ENCODE peak calls at places on chromosomes 5 and 9, in five cellular contexts. D, Z, V, P and C are unnamed samples.
A peak's percentile ranks its signal among the peaks of the same experiment; 100 is the strongest.

GRCh38 chr5:122940890-122941289 is 95.5 kb downstream of the SNX24 start:
- DNase-seq in D (no peak), Z (no peak), V (no peak), P (no peak), C (no peak)

GRCh38 chr5:15034379-15034778 is 162.8 kb upstream of the ANKH start:
- DNase-seq in D (no peak), Z (no peak), V (no peak), P (no peak), C (no peak)

GRCh38 chr5:68141494-68141893 is 74.1 kb upstream of the PIK3R1 start:
- DNase-seq in D (no peak), Z (no peak), V (no peak), P (no peak), C (no peak)

GRCh38 chr5:52831776-52832511 is 44.2 kb downstream of the ITGA1 start:
- DNase-seq in D (no peak), Z (no peak), V (no peak), P (no peak), C (no peak)

GRCh38 chr5:109645591-109646236 is 44.0 kb upstream of the MAN2A1 start:
- DNase-seq in D (no peak), Z (no peak), V (no peak), P (no peak), C (no peak)

GRCh38 chr9:12748016-12748415 is 26.8 kb upstream of the LURAP1L start:
- DNase-seq in D (no peak), Z (no peak), V (no peak), P (no peak), C (no peak)

GRCh38 chr5:35803221-35803651 is 53.5 kb upstream of the IL7R start:
- DNase-seq in D (peak; percentile 69), Z (no peak), V (no peak), P (no peak), C (peak; percentile 66)

GRCh38 chr5:67206381-67207328 is 10.1 kb upstream of the CD180 start:
- DNase-seq in D (no peak), Z (no peak), V (peak; percentile 76), P (peak; percentile 72), C (peak; percentile 19)

GRCh38 chr9:119924736-119925135 is 555.5 kb upstream of the BRINP1 start:
- DNase-seq in D (no peak), Z (no peak), V (no peak), P (no peak), C (no peak)

GRCh38 chr9:73204910-73205309 is 53.2 kb downstream of the ANXA1 start:
- DNase-seq in D (no peak), Z (no peak), V (no peak), P (no peak), C (no peak)

GRCh38 chr9:89886281-89886700 is 281.5 kb downstream of the GADD45G start:
- DNase-seq in D (no peak), Z (peak; percentile 19), V (no peak), P (peak; percentile 7), C (no peak)

GRCh38 chr9:70601000-70601929 is 186.8 kb upstream of the KLF9 start:
- DNase-seq in D (peak; percentile 99), Z (no peak), V (no peak), P (peak; percentile 84), C (peak; percentile 99)

GRCh38 chr5:39519566-39520231 is 94.9 kb upstream of the DAB2 start:
- DNase-seq in D (no peak), Z (no peak), V (no peak), P (no peak), C (no peak)

GRCh38 chr5:98700730-98701129 is 72.7 kb upstream of the RGMB start:
- DNase-seq in D (no peak), Z (no peak), V (no peak), P (no peak), C (no peak)

GRCh38 chr5:9183306-9183705 is 362.6 kb downstream of the SEMA5A start:
- DNase-seq in D (no peak), Z (no peak), V (no peak), P (no peak), C (no peak)

GRCh38 chr9:120526493-120526892 is 53.5 kb downstream of the CDK5RAP2 start:
- DNase-seq in D (no peak), Z (no peak), V (no peak), P (no peak), C (no peak)

GRCh38 chr9:110655723-110656641 is 12.6 kb upstream of the MUSK start:
- DNase-seq in D (no peak), Z (no peak), V (no peak), P (no peak), C (peak; percentile 84)

GRCh38 chr5:154714271-154714986 is 40.7 kb upstream of the LARP1 start:
- DNase-seq in D (no peak), Z (no peak), V (no peak), P (peak; percentile 46), C (no peak)

GRCh38 chr9:25861416-25861815 is 183.2 kb upstream of the TUSC1 start:
- DNase-seq in D (no peak), Z (no peak), V (no peak), P (no peak), C (no peak)

GRCh38 chr5:64585654-64586053 is 79.8 kb downstream of the RGS7BP start:
- DNase-seq in D (no peak), Z (no peak), V (no peak), P (no peak), C (no peak)

GRCh38 chr5:151906246-151906645 is 18.4 kb downstream of the GLRA1 start:
- DNase-seq in D (no peak), Z (no peak), V (no peak), P (no peak), C (no peak)

GRCh38 chr5:33772276-33772990 is 119.4 kb downstream of the ADAMTS12 start:
- DNase-seq in D (no peak), Z (no peak), V (no peak), P (no peak), C (no peak)

GRCh38 chr5:138705567-138705966 is 47.7 kb upstream of the CTNNA1 start:
- DNase-seq in D (no peak), Z (no peak), V (no peak), P (no peak), C (no peak)

GRCh38 chr5:141617128-141617527 is 1.7 kb downstream of the DIAPH1 start:
- DNase-seq in D (no peak), Z (no peak), V (peak; percentile 64), P (no peak), C (no peak)

GRCh38 chr5:171336486-171337206 is 27.6 kb downstream of the TLX3 start:
- DNase-seq in D (peak; percentile 37), Z (no peak), V (no peak), P (peak; percentile 36), C (no peak)

GRCh38 chr9:136545966-136546696 is at the start of gene NOTCH1:
- DNase-seq in D (peak; percentile 87), Z (no peak), V (peak; percentile 96), P (peak; percentile 93), C (peak; percentile 98)

GRCh38 chr5:153896701-153897100 is 142.0 kb downstream of the FAM114A2 start:
- DNase-seq in D (no peak), Z (no peak), V (no peak), P (no peak), C (no peak)

GRCh38 chr9:22529426-22530199 is 83.0 kb downstream of the DMRTA1 start:
- DNase-seq in D (no peak), Z (no peak), V (no peak), P (no peak), C (no peak)

GRCh38 chr5:127518319-127518621 is 830 bp downstream of the PRRC1 start:
- DNase-seq in D (no peak), Z (no peak), V (no peak), P (no peak), C (no peak)

GRCh38 chr9:138077126-138077525 is 199.5 kb downstream of the CACNA1B start:
- DNase-seq in D (no peak), Z (no peak), V (no peak), P (peak; percentile 13), C (peak; percentile 46)

GRCh38 chr5:104628906-104629305 is 1066.3 kb upstream of the NUDT12 start:
- DNase-seq in D (no peak), Z (no peak), V (no peak), P (no peak), C (no peak)

GRCh38 chr5:39570418-39571027 is 145.7 kb upstream of the DAB2 start:
- DNase-seq in D (no peak), Z (no peak), V (peak; percentile 20), P (no peak), C (no peak)

GRCh38 chr5:174045470-174046025 is at the start of gene NSG2:
- DNase-seq in D (peak; percentile 88), Z (peak; percentile 87), V (peak; percentile 68), P (peak; percentile 81), C (no peak)
- TF ChIP-seq CTCF in D (no peak), Z (peak; percentile 81), V (peak; percentile 72), P (no peak), C (no peak)

DNA sequence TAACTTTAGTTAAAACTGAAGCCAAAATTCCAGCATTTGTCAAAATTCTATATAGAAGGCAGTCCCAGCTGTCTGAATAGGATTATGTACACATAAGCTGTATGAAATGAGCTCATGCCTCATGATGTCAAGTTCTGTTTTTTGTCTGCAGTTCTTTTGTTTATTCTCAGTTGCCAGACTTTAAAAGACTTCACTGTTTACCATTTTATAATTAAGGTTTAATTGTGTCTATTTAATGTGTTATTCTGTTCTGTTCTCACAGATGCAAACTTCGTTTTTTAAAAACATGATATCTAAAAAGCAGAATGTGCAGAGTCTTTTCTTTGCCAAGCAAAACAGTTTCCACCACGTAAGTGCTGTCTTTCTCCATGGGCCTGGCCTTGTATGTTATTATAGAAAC is 31.1 kb downstream of the ERAP1 start:
- DNase-seq in D (no peak), Z (no peak), V (no peak), P (no peak), C (no peak)
- H3K36me3 ChIP-seq in D (no peaks in the 10 kb centered on the region), Z (peaks cover 7% of the 10 kb centered on the region), V (peaks cover 79% of the 10 kb centered on the region), P (peaks cover 99% of the 10 kb centered on the region), C (peaks cover 16% of the 10 kb centered on the region)

DNA sequence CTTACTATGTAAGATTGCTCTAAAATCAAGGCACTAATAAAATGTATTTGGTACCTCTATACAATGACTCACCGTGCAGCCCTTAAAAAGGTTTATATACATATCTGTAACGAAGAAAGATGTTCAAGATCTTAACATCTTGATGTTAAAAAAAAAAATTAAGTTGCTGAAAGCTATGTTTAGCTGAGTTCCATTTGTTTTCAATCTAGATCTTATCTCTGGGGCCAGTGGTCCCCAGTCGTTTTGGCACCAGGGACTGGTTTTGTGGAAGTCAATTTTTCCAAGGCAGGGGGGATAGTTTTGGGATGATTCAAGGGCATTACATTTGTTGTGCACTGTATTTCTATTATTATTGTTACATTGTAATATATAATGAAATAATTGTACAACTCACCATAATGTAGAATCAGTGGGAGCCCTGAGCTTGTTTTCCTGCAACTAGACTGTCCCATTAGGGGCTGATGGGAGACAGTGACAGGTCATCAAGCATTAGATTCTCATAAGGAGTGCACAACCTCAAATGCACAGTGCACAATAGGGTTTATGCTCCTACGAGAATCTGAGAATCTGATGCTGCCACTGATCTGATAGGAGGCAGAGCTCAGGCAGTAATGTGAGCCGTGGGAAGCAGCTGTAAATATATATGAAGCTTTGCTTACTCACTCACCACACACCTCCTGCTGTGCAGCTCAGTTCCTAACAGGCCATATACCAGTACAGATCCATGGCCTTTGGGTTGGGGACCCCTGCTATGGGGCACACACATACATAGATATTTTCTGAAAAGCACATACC is 27.6 kb upstream of the TSLP start:
- DNase-seq in D (no peak), Z (no peak), V (no peak), P (no peak), C (no peak)
- TF ChIP-seq EP300 in D (no peak), Z (no peak), V (no peak), P (no peak), C (no peak)

DNA sequence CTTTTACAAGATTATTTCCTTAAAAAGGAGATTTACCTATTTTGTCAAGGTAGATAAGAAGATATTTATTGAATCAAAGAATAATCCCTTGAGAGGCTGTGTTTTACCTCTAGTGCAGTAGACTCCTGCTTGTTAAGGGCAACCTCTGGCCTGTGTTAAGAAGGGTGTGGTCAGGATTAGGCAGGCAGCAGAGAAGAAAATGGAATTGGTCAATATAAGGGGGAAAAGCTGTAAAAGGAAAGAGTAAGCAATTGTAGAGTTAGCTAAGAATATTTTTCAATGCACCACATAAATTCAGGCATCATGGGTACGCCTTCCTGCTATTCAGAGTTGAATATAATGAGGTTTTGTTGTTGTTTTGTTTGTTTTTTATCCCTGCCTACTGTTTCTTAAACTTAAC is 6.2 kb downstream of the CCDC125 start:
- DNase-seq in D (no peak), Z (no peak), V (peak; percentile 16), P (no peak), C (no peak)
- TF ChIP-seq CTCF in D (no peak), Z (no peak), V (no peak), P (no peak), C (no peak)